ENCODE peak calls at places on chromosomes 11 and 22, in five cellular contexts. X is iris pigment epithelial cell, J is epithelial cell of esophagus, R is body of pancreas, G is RWPE1. M is an unnamed sample.
A peak's percentile ranks its signal among the peaks of the same experiment; 100 is the strongest.

GRCh38 chr22:25081409-25081824 is 118.2 kb upstream of the CRYBB3 start:
- DNase-seq in R (peak; percentile 38), G (peak; percentile 20), X (peak; percentile 36), J (peak; percentile 42), M (no peak)

GRCh38 chr11:132115454-132115853 is 745.0 kb downstream of the NTM start:
- DNase-seq in R (no peak), G (no peak), X (peak; percentile 65), J (peak; percentile 58), M (no peak)

GRCh38 chr11:117827521-117828511 is 3.3 kb upstream of the FXYD2 start:
- DNase-seq in X (no peak), R (peak; percentile 47), J (no peak), G (no peak), M (no peak)

GRCh38 chr11:96194571-96194970 is 148.4 kb downstream of the MAML2 start:
- DNase-seq in X (no peak), G (no peak), J (no peak), R (no peak), M (no peak)

GRCh38 chr11:74010306-74010981 is 1.6 kb upstream of the UCP3 start:
- DNase-seq in G (no peak), R (no peak), X (no peak), J (no peak), M (no peak)

GRCh38 chr11:35588627-35589026 is 29.6 kb upstream of the FJX1 start:
- DNase-seq in J (peak; percentile 67), X (peak; percentile 83), R (no peak), G (no peak), M (no peak)

GRCh38 chr11:95925011-95925410 is 1.1 kb upstream of the MTMR2 start:
- DNase-seq in X (peak; percentile 66), J (peak; percentile 81), R (no peak), G (peak; percentile 70), M (no peak)

GRCh38 chr11:2325719-2326118 is 23.9 kb downstream of the TSPAN32 start:
- DNase-seq in X (no peak), J (peak; percentile 68), R (peak; percentile 83), G (peak; percentile 48), M (no peak)

GRCh38 chr11:65744699-65745042 is 24.1 kb upstream of the RNASEH2C start:
- DNase-seq in X (no peak), J (no peak), G (no peak), R (no peak), M (no peak)

GRCh38 chr11:86737223-86737622 is 63.1 kb upstream of the PRSS23 start:
- DNase-seq in X (no peak), R (no peak), J (no peak), G (no peak), M (no peak)

GRCh38 chr22:50115693-50116092 is 25.9 kb downstream of the MOV10L1 start:
- DNase-seq in J (no peak), X (peak; percentile 25), R (peak; percentile 27), G (no peak), M (no peak)

GRCh38 chr11:32987851-32988250 is 27.8 kb upstream of the DEPDC7 start:
- DNase-seq in J (peak; percentile 11), X (no peak), R (no peak), G (no peak), M (no peak)

GRCh38 chr11:126352934-126353801 is 2.3 kb upstream of the ST3GAL4 start:
- DNase-seq in X (peak; percentile 83), G (peak; percentile 69), J (peak; percentile 88), R (no peak), M (no peak)

GRCh38 chr22:36430863-36431262 is 43.1 kb upstream of the MYH9 start:
- DNase-seq in G (no peak), R (no peak), J (peak; percentile 22), X (peak; percentile 48), M (no peak)

GRCh38 chr11:76234704-76235232 is 28.5 kb upstream of the WNT11 start:
- DNase-seq in R (no peak), J (no peak), X (peak; percentile 69), G (no peak), M (no peak)

GRCh38 chr11:45671246-45672171 is 6.1 kb upstream of the CHST1 start:
- DNase-seq in X (no peak), G (no peak), J (no peak), R (peak; percentile 51), M (peak; percentile 67)

GRCh38 chr11:126484266-126484665 is 128.8 kb downstream of the ST3GAL4 start:
- DNase-seq in R (no peak), X (peak; percentile 98), G (no peak), J (peak; percentile 79), M (no peak)

GRCh38 chr22:36183446-36183845 is 18.2 kb downstream of the APOL4 start:
- DNase-seq in X (no peak), R (no peak), J (no peak), G (no peak), M (no peak)

GRCh38 chr22:50627452-50627913 is 469 bp downstream of the ARSA start:
- DNase-seq in R (no peak), J (peak; percentile 23), G (no peak), X (no peak), M (no peak)

GRCh38 chr11:82732734-82733443 is 775 bp downstream of the FAM181B start:
- DNase-seq in R (peak; percentile 36), G (peak; percentile 25), X (no peak), J (peak; percentile 39), M (peak; percentile 76)